ENCODE peak calls at places on chromosomes 6 and 20, in five cellular contexts. H is H54, T is IMR-90, L is ovary, V is gastrocnemius medialis. K is an unnamed sample.

GRCh38 chr6:107419747-107420146 is 39.6 kb downstream of the PDSS2 start:
- DNase-seq in H (no peak), T (no peak), L (no peak), V (no peak), K (no peak)

GRCh38 chr6:33815854-33816253 is 12.1 kb upstream of the MLN start:
- DNase-seq in H (peak), T (no peak), L (no peak), V (no peak), K (no peak)

GRCh38 chr6:164408868-164409267 is 900.5 kb downstream of the C6orf118 start:
- DNase-seq in H (no peak), T (no peak), L (no peak), V (no peak), K (peak)

GRCh38 chr20:10603378-10603777 is 70.4 kb downstream of the JAG1 start:
- DNase-seq in H (no peak), T (no peak), L (no peak), V (no peak), K (no peak)

GRCh38 chr20:43915209-43916072 is 789 bp downstream of the TOX2 start:
- DNase-seq in H (no peak), T (peak), L (no peak), V (no peak), K (no peak)

GRCh38 chr6:75849329-75850025 is 100.4 kb downstream of the MYO6 start:
- DNase-seq in H (no peak), T (peak), L (no peak), V (no peak), K (no peak)

GRCh38 chr6:53795702-53796450 is 1.1 kb downstream of the LRRC1 start:
- DNase-seq in H (no peak), T (peak), L (peak), V (no peak), K (peak)

GRCh38 chr6:2630362-2630761 is 120.4 kb downstream of the MYLK4 start:
- DNase-seq in H (peak), T (peak), L (peak), V (no peak), K (no peak)

GRCh38 chr6:55963301-55963700 is 87.9 kb upstream of the BMP5 start:
- DNase-seq in H (no peak), T (no peak), L (no peak), V (no peak), K (no peak)

GRCh38 chr6:138109042-138109997 is 2.1 kb upstream of the PERP start:
- DNase-seq in H (no peak), T (peak), L (peak), V (peak), K (peak)

GRCh38 chr20:43723735-43724134 is 3.1 kb downstream of the GTSF1L start:
- DNase-seq in H (no peak), T (no peak), L (no peak), V (no peak), K (no peak)

GRCh38 chr6:100116409-100117194 is 122.6 kb upstream of the MCHR2 start:
- DNase-seq in H (peak), T (peak), L (no peak), V (no peak), K (peak)

GRCh38 chr6:55319961-55320690 is 7.1 kb upstream of the GFRAL start:
- DNase-seq in H (no peak), T (no peak), L (no peak), V (no peak), K (no peak)

GRCh38 chr6:154370545-154370944 is 13.9 kb upstream of the IPCEF1 start:
- DNase-seq in H (no peak), T (peak), L (no peak), V (no peak), K (no peak)

GRCh38 chr20:62885808-62886708 is 24.4 kb upstream of the TCFL5 start:
- DNase-seq in H (no peak), T (no peak), L (no peak), V (no peak), K (no peak)

GRCh38 chr6:13273931-13274706 is 54.2 kb downstream of the TBC1D7 start:
- DNase-seq in H (no peak), T (no peak), L (no peak), V (no peak), K (peak)

GRCh38 chr6:168256940-168257339 is 62.6 kb downstream of the DACT2 start:
- DNase-seq in H (no peak), T (no peak), L (no peak), V (no peak), K (no peak)

GRCh38 chr6:11585426-11586016 is 48.0 kb downstream of the TMEM170B start:
- DNase-seq in H (no peak), T (peak), L (no peak), V (no peak), K (no peak)

GRCh38 chr6:70673601-70674000 is 5.9 kb downstream of the SMAP1 start:
- DNase-seq in H (peak), T (peak), L (no peak), V (no peak), K (no peak)

GRCh38 chr6:153947817-153948447 is 91.1 kb upstream of the OPRM1 start:
- DNase-seq in H (peak), T (no peak), L (no peak), V (no peak), K (no peak)

GRCh38 chr6:154569136-154569862 is 58.8 kb upstream of the CNKSR3 start:
- DNase-seq in H (no peak), T (no peak), L (no peak), V (no peak), K (no peak)

GRCh38 chr6:33316603-33317417 is 734 bp downstream of the ZBTB22 start:
- DNase-seq in H (no peak), T (no peak), L (peak), V (peak), K (no peak)

GRCh38 chr20:17871861-17872260 is 96.7 kb downstream of the SNX5 start:
- DNase-seq in H (no peak), T (no peak), L (no peak), V (no peak), K (no peak)

GRCh38 chr20:44706371-44707258 is 8.6 kb upstream of the CCN5 start:
- DNase-seq in H (no peak), T (peak), L (peak), V (peak), K (peak)

GRCh38 chr20:47857142-47857993 is 72.1 kb upstream of the SULF2 start:
- DNase-seq in H (no peak), T (no peak), L (peak), V (no peak), K (no peak)
- TF ChIP-seq POLR2A in H (no peak), T (no peak), L (no peak), V (no peak), K (no peak)

DNA sequence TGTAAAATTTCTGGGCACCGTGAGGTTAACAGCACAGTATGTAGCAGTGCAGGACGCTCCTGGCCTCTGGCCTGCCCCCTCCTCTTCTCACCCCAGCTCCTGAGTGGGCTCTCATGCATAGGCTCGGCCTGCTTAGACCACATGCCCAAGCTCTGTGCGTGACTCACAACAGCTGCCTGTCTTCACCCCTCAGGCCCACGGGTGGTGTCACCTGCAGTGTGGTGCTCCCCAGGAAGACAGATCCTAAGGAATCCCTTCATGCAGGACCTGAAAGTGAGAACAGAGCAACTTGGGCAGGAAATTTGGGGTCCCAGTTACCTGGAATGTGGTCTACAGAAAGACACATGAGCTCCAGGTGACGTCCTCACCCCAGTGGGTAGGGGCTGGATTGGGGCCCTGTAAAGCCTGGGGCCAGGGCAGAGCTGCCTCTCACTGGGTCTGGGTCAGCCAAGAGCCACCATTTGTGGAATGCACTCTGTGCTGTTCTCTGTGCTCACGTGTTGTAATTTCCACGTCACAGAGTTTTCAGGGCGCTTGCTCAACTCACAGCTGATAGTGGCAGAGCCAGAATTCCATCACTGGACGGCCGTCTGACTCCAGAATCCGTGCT is 37.0 kb upstream of the PXDC1 start:
- DNase-seq in H (no peak), T (no peak), L (peak), V (no peak), K (peak)
- TF ChIP-seq POLR2A in H (no peak), T (no peak), L (no peak), V (no peak), K (no peak)

GRCh38 chr6:41040101-41040910 is 1.3 kb upstream of the UNC5CL start:
- DNase-seq in H (peak), T (no peak), L (no peak), V (peak), K (peak)

GRCh38 chr6:41039060-41039998 is at the start of gene UNC5CL:
- DNase-seq in H (peak), T (no peak), L (no peak), V (peak), K (peak)

GRCh38 chr6:41042167-41042566 is at the start of gene TSPO2:
- DNase-seq in H (no peak), T (no peak), L (no peak), V (no peak), K (no peak)

GRCh38 chr6:41042656-41043055 is 389 bp downstream of the TSPO2 start:
- DNase-seq in H (no peak), T (no peak), L (no peak), V (no peak), K (peak)

DNA sequence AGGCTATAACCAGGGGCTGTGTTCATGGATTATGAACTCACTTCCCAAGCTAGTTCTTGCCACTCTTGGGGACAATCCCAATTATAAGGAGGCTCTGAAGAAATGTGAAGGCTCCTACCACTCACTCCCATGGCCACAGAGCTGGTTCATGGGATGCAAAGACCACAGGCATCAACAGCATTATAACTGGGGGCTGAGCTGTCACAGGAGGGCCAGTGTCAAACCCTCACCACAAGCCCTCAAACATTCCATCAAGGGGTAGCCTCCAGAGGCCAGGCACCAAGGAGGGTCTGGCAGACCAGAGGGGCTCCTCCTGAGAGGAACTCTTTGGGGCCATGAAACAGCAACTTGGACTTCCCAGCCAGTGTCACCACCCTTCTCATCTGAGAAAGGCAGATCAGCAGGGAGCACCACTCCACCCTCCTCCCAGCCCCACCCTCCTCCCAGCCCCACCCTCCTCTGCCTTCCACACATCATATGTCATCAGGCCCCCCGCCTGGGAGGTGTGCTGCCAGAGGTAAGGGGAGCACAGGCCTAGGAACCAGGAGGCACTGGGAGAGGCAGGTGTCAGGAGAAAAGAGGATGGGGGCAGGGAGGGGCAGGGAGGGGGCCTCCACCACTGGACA is 1.2 kb upstream of the TSPO2 start:
- DNase-seq in H (no peak), T (no peak), L (no peak), V (no peak), K (no peak)
- TF ChIP-seq POLR2A in H (no peak), T (no peak), L (no peak), V (no peak), K (no peak)

GRCh38 chr6:158766621-158767435 is 52.3 kb downstream of the EZR start:
- DNase-seq in H (no peak), T (no peak), L (no peak), V (no peak), K (no peak)
- TF ChIP-seq POLR2A in H (no peak), T (no peak), L (no peak), V (no peak), K (no peak)

GRCh38 chr20:3811421-3812258 is 8.7 kb upstream of the AP5S1 start:
- DNase-seq in H (peak), T (peak), L (peak), V (peak), K (peak)
- TF ChIP-seq POLR2A in H (no peak), T (peak), L (peak), V (peak), K (no peak)

GRCh38 chr6:6886886-6887285 is 220.9 kb upstream of the RREB1 start:
- DNase-seq in H (no peak), T (no peak), L (no peak), V (no peak), K (no peak)

GRCh38 chr6:6884193-6884627 is 223.6 kb upstream of the RREB1 start:
- DNase-seq in H (no peak), T (no peak), L (no peak), V (no peak), K (no peak)

GRCh38 chr6:6883011-6883410 is 224.8 kb upstream of the RREB1 start:
- DNase-seq in H (no peak), T (no peak), L (no peak), V (no peak), K (no peak)

GRCh38 chr6:6886160-6886885 is 221.4 kb upstream of the RREB1 start:
- DNase-seq in H (no peak), T (no peak), L (no peak), V (peak), K (no peak)

DNA sequence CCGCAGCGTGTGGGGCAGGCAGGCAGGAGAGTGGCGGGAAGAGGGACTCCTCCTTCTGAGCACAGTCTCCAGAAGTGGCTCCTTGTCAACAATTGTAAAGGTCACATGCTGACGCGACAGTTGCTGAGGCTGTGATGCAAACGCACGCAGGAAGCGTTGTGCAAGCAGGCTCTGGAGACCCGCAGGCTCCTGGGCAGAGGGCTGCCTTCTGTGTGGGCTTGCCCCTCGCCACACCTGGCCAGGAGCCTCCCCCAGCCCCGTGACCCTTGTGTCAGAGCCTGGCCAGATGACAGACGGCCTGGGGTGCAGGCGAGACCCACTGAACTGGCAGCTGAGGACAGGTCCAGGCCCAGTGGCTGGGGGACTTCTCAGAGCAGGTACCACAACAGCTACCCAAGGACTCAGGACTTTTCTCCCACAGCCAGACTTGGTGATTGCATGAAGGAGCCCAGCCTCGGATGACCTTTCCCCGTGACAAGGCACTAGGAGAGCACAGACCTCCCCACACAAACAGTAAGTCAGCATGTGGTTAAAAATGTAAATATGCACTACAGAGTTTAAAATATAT is 222.2 kb upstream of the RREB1 start:
- DNase-seq in H (no peak), T (no peak), L (no peak), V (peak), K (peak)
- TF ChIP-seq POLR2A in H (no peak), T (no peak), L (no peak), V (peak), K (no peak)

DNA sequence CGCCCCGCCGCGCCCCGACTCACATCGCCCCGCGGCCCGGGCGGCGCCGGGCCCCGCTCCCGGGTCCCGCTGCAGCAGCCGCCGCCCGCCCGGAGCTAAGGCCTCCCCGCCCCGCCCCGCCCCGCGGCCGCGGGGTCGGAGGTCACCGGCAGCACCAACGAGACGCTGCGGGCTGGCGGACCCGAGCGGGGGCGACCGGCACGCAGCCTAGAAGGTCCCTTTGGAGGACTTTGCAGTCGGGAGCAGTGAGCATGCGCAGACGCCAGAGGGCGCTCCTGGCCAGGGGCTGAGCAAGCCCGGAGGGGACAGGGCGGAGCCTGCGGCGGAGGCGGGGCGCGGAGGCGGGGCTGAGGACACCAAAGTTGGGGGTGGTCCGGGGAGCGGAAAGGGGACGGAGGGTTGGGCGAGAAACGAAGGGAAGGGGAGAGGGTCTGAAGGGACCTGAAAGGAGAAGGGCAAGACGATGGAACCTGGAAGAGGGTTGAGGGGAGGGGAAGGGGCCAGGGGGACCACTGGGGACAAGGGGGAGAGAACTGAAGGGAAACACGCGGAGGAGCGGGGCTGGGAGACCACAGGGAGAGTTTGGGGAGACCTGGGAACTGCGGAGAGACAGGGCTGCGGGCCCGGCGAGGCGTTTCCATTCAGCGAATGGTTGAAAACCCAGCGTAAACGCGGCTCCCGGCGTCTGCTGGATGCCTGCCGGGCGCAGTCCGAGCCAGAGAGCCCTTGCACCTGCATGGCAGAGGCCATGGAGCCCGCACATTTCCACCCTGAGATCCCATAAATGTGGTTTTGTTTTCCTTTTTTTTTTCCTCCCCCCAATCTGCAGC is at the start of gene FRS3:
- DNase-seq in H (peak), T (peak), L (peak), V (peak), K (peak)
- TF ChIP-seq POLR2A in H (peak), T (no peak), L (peak), V (peak), K (no peak)

GRCh38 chr20:38859070-38859690 is 53.7 kb downstream of the PPP1R16B start:
- DNase-seq in H (no peak), T (no peak), L (no peak), V (no peak), K (no peak)
- TF ChIP-seq POLR2A in H (no peak), T (no peak), L (no peak), V (no peak), K (no peak)

K was measured in lower leg skin.